ENCODE peak calls at places on chromosomes 1 and 21, in nine cellular contexts. Z is CD8-positive, alpha-beta T cell; X is prostate gland; V is NB4; W is epithelial cell of esophagus; C is AG10803; D is nephron progenitor cell; J is astrocyte of the spinal cord; T is endothelial cell. E is an unnamed sample.

GRCh38 chr1:66648896-66649597 is 103.2 kb upstream of the DYNLT5 start:
- DNase-seq in C (no peak), W (no peak), T (no peak), J (no peak), D (no peak), Z (no peak), V (peak; percentile 46), X (no peak), E (no peak)

GRCh38 chr1:156848461-156849150 is 10.3 kb downstream of the INSRR start:
- DNase-seq in C (no peak), W (peak; percentile 67), J (peak; percentile 20), X (peak; percentile 8), Z (peak; percentile 49), T (no peak), V (no peak), D (peak; percentile 59), E (no peak)

GRCh38 chr1:68010094-68010493 is 40.3 kb downstream of the DIRAS3 start:
- DNase-seq in T (no peak), J (peak; percentile 60), W (peak; percentile 44), V (no peak), D (no peak), C (peak; percentile 28), Z (no peak), X (no peak), E (no peak)

GRCh38 chr1:23914921-23915320 is 1.8 kb upstream of the CNR2 start:
- DNase-seq in V (no peak), D (no peak), Z (no peak), T (no peak), W (no peak), C (no peak), X (no peak), J (no peak), E (no peak)

GRCh38 chr21:45887121-45887611 is 94.4 kb upstream of the COL6A1 start:
- DNase-seq in C (peak; percentile 76), X (no peak), W (no peak), D (no peak), Z (no peak), J (peak; percentile 60), T (no peak), V (no peak), E (no peak)

GRCh38 chr21:41769106-41769505 is 2.3 kb upstream of the RIPK4 start:
- DNase-seq in J (no peak), W (no peak), Z (no peak), V (no peak), D (no peak), X (no peak), T (no peak), C (no peak), E (no peak)

GRCh38 chr1:1889090-1889750 is 1.7 kb downstream of the GNB1 start:
- DNase-seq in D (no peak), Z (no peak), T (no peak), C (peak; percentile 16), W (no peak), J (no peak), X (no peak), V (no peak), E (no peak)

GRCh38 chr1:9688599-9688998 is 37.1 kb downstream of the PIK3CD start:
- DNase-seq in X (no peak), V (no peak), D (no peak), T (no peak), J (no peak), W (no peak), C (no peak), Z (no peak), E (no peak)

GRCh38 chr1:149927056-149927534 is 508 bp downstream of the SF3B4 start:
- DNase-seq in T (no peak), J (no peak), V (no peak), X (no peak), W (peak; percentile 20), D (no peak), Z (no peak), C (no peak), E (no peak)

GRCh38 chr1:37432636-37433035 is 41.7 kb upstream of the ZC3H12A start:
- DNase-seq in Z (no peak), T (no peak), J (no peak), V (no peak), C (no peak), X (no peak), W (no peak), D (no peak), E (no peak)

GRCh38 chr1:179329862-179330261 is 35.9 kb upstream of the AXDND1 start:
- DNase-seq in J (no peak), D (no peak), W (no peak), X (no peak), C (no peak), T (no peak), V (no peak), Z (no peak), E (no peak)

GRCh38 chr1:170711682-170712081 is 47.8 kb downstream of the PRRX1 start:
- DNase-seq in X (no peak), C (peak; percentile 97), Z (no peak), J (peak; percentile 83), W (peak; percentile 25), D (no peak), V (no peak), T (no peak), E (no peak)

DNA sequence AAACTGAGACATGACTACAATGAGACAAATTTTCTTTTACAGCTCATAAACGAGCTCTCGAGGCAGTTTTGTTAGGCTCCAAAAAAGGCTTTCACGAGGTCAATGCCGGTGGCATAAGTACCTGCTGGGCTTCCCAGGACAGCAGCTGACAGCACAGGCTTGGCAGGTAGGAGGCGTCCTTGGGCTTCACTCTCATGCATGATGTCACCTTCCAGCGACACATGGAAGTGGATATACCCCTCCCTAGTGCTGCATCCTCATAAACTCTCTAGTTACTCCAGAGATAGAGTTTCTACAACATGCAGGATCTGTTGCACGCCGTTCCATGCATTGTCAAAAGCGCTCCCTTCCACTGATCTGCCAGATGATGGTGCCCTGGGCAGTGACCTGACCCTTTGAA is 112.5 kb upstream of the PAXBP1 start:
- DNase-seq in V (peak; percentile 4), C (no peak), X (no peak), J (no peak), Z (no peak), D (no peak), T (no peak), W (no peak), E (no peak)
- TF ChIP-seq CTCF in V (no peak), C (no peak), X (no peak), J (no peak), Z (no peak), D (no peak), T (no peak), W (no peak), E (no peak)

GRCh38 chr1:40665335-40666171 is at the start of gene RIMS3:
- DNase-seq in D (peak; percentile 93), W (peak; percentile 64), V (peak; percentile 75), X (peak; percentile 68), J (peak; percentile 28), C (peak; percentile 18), T (peak; percentile 86), Z (peak; percentile 60), E (peak; percentile 94)
- TF ChIP-seq CTCF in D (no peak), W (no peak), V (peak; percentile 40), X (no peak), J (no peak), C (no peak), T (no peak), Z (no peak), E (no peak)

DNA sequence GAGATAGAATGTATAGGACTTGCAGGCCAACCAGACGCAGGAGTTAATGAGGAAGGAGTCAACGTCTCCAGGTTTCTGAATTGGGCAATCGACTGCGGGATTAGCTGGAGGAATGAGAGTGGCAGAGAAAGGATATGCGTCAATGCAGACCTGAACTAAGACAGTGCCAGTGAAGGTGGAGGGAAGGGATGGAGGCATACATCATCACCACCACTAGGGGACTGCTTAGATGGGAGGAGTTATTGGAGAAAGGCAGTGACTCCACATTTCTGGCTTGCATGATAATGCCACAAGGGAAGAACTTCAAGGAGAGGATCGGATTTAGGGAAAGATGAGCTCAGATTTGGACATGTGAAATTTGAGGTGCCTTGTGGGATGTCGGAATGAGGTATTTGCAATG is 17.4 kb downstream of the VASH2 start:
- DNase-seq in V (peak; percentile 48), J (peak; percentile 33), W (peak; percentile 66), C (peak; percentile 39), X (no peak), Z (no peak), D (no peak), T (peak; percentile 35), E (no peak)
- TF ChIP-seq CTCF in V (peak; percentile 67), J (peak; percentile 63), W (peak; percentile 60), C (peak; percentile 61), X (no peak), Z (no peak), D (peak; percentile 44), T (peak; percentile 68), E (peak; percentile 37)

GRCh38 chr1:203082571-203083462 is 3.0 kb downstream of the MYOG start:
- DNase-seq in J (no peak), C (no peak), D (no peak), T (no peak), Z (no peak), X (no peak), W (peak; percentile 26), V (peak; percentile 91), E (peak; percentile 35)

GRCh38 chr1:203086992-203087763 is 1.4 kb upstream of the MYOG start:
- DNase-seq in D (no peak), V (no peak), W (no peak), J (no peak), C (no peak), X (no peak), T (no peak), Z (no peak), E (no peak)

GRCh38 chr1:203085528-203086406 is at the start of gene MYOG:
- DNase-seq in C (no peak), J (no peak), D (no peak), V (no peak), T (no peak), W (no peak), X (no peak), Z (no peak), E (peak; percentile 37)

GRCh38 chr1:203083463-203083921 is 2.3 kb downstream of the MYOG start:
- DNase-seq in X (no peak), Z (no peak), C (no peak), V (no peak), T (no peak), D (no peak), W (no peak), J (no peak), E (no peak)

DNA sequence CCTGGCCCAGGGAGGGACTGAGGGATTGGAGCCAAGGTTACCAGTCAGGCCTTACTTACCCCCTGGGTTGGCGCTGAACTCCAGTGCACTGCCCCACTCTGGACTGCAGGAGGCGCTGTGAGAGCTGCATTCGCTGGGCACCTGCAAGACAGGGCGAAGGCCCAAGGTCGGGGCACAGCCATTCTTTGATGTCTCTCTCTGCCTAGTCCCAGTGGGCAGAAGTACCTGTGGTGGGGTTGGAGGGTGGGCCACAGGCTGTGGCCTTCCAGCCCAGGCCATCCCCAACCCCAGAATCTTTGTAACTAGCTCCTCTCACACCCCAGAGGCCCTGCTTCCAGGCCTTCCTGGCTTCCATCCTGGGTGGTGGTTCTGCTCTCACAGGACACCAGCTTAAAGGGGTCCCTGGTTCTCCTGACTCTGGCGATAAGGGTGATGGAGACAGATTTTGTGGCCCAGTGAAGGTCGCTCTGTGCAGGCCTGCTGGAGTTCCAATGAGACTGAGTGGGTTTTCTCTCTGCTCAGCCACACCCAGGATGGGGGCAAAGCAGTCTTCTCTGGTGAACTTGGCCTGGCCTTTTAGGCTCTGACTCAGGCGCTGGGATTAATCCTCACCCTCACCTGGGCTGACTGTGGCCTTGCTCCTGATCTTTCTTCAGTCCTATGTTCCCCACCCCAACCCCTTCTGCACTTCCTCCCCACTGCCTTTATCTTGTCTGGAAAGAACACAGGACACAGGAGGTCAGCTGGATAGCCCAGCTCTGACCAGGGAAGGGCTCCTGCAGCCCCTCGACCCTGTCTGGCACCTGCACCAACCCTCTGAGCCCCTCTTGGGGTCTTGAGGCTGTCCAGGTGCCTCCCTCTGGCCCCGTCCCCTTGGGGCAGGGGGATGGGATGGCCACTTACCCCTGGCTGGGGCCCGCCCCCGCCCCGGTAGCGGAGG is 954 bp downstream of the MYOG start:
- DNase-seq in D (no peak), X (no peak), T (no peak), W (no peak), Z (no peak), J (no peak), V (peak; percentile 44), C (no peak), E (peak; percentile 36)
- TF ChIP-seq CTCF in D (peak; percentile 31), X (no peak), T (peak; percentile 60), W (peak; percentile 13), Z (no peak), J (peak; percentile 42), V (peak; percentile 60), C (peak; percentile 38), E (no peak)